ENCODE peak calls at places on chromosomes 11 and 22, in nine cellular contexts. One of them, this sample, is unnamed.

GRCh38 chr11:62787005-62787759 is at the start of gene TMEM179B:
- DNase-seq in GM23338: peak; percentile 100
- DNase-seq in CD8-positive, alpha-beta T cell: peak; percentile 99
- DNase-seq in psoas muscle: peak; percentile 97
- DNase-seq in lung: peak; percentile 99
- DNase-seq in ovary: peak; percentile 96
- DNase-seq in CD8-positive, alpha-beta memory T cell: peak; percentile 97
- DNase-seq in spleen: peak; percentile 99
- DNase-seq in fibroblast of lung: peak; percentile 98
- DNase-seq in this sample: peak; percentile 98

GRCh38 chr11:26901162-26901561 is 92.8 kb upstream of the FIBIN start:
- DNase-seq in psoas muscle: no peak
- DNase-seq in fibroblast of lung: peak; percentile 63
- DNase-seq in CD8-positive, alpha-beta memory T cell: no peak
- DNase-seq in lung: no peak
- DNase-seq in spleen: no peak
- DNase-seq in ovary: no peak
- DNase-seq in GM23338: no peak
- DNase-seq in CD8-positive, alpha-beta T cell: no peak
- DNase-seq in this sample: no peak

GRCh38 chr11:83689062-83689461 is 402.9 kb upstream of the CCDC90B start:
- DNase-seq in ovary: no peak
- DNase-seq in lung: no peak
- DNase-seq in GM23338: no peak
- DNase-seq in CD8-positive, alpha-beta T cell: no peak
- DNase-seq in CD8-positive, alpha-beta memory T cell: no peak
- DNase-seq in psoas muscle: no peak
- DNase-seq in spleen: no peak
- DNase-seq in fibroblast of lung: no peak
- DNase-seq in this sample: no peak

GRCh38 chr22:49266561-49267519 is 560.8 kb downstream of the BRD1 start:
- DNase-seq in psoas muscle: no peak
- DNase-seq in CD8-positive, alpha-beta memory T cell: no peak
- DNase-seq in spleen: no peak
- DNase-seq in CD8-positive, alpha-beta T cell: no peak
- DNase-seq in ovary: no peak
- DNase-seq in GM23338: no peak
- DNase-seq in lung: no peak
- DNase-seq in fibroblast of lung: no peak
- DNase-seq in this sample: no peak

GRCh38 chr11:134317103-134317502 is 14.7 kb upstream of the GLB1L2 start:
- DNase-seq in fibroblast of lung: no peak
- DNase-seq in ovary: no peak
- DNase-seq in CD8-positive, alpha-beta memory T cell: no peak
- DNase-seq in psoas muscle: no peak
- DNase-seq in spleen: no peak
- DNase-seq in GM23338: no peak
- DNase-seq in lung: no peak
- DNase-seq in CD8-positive, alpha-beta T cell: no peak
- DNase-seq in this sample: no peak

GRCh38 chr22:45006873-45007246 is 2.9 kb downstream of the PHF21B start:
- DNase-seq in ovary: peak; percentile 82
- DNase-seq in lung: no peak
- DNase-seq in fibroblast of lung: no peak
- DNase-seq in GM23338: peak; percentile 88
- DNase-seq in psoas muscle: peak; percentile 34
- DNase-seq in CD8-positive, alpha-beta T cell: no peak
- DNase-seq in CD8-positive, alpha-beta memory T cell: no peak
- DNase-seq in spleen: no peak
- DNase-seq in this sample: peak; percentile 33

GRCh38 chr11:120540744-120541143 is 29.2 kb downstream of the GRIK4 start:
- DNase-seq in ovary: no peak
- DNase-seq in psoas muscle: no peak
- DNase-seq in lung: no peak
- DNase-seq in fibroblast of lung: peak; percentile 62
- DNase-seq in CD8-positive, alpha-beta memory T cell: no peak
- DNase-seq in CD8-positive, alpha-beta T cell: no peak
- DNase-seq in GM23338: no peak
- DNase-seq in spleen: no peak
- DNase-seq in this sample: no peak

GRCh38 chr11:92707173-92707619 is 262.3 kb upstream of the MTNR1B start:
- DNase-seq in CD8-positive, alpha-beta T cell: no peak
- DNase-seq in psoas muscle: no peak
- DNase-seq in ovary: no peak
- DNase-seq in GM23338: no peak
- DNase-seq in spleen: no peak
- DNase-seq in CD8-positive, alpha-beta memory T cell: no peak
- DNase-seq in fibroblast of lung: no peak
- DNase-seq in lung: no peak
- DNase-seq in this sample: no peak

GRCh38 chr11:72972541-72973128 is 158.4 kb downstream of the ATG16L2 start:
- DNase-seq in fibroblast of lung: peak; percentile 46
- DNase-seq in spleen: no peak
- DNase-seq in GM23338: no peak
- DNase-seq in ovary: no peak
- DNase-seq in CD8-positive, alpha-beta memory T cell: no peak
- DNase-seq in lung: no peak
- DNase-seq in CD8-positive, alpha-beta T cell: no peak
- DNase-seq in psoas muscle: no peak
- DNase-seq in this sample: no peak

GRCh38 chr11:72969894-72970335 is 155.7 kb downstream of the ATG16L2 start:
- DNase-seq in ovary: no peak
- DNase-seq in psoas muscle: no peak
- DNase-seq in fibroblast of lung: peak; percentile 95
- DNase-seq in CD8-positive, alpha-beta T cell: no peak
- DNase-seq in lung: no peak
- DNase-seq in spleen: no peak
- DNase-seq in GM23338: no peak
- DNase-seq in CD8-positive, alpha-beta memory T cell: no peak
- DNase-seq in this sample: no peak

GRCh38 chr11:72971211-72971610 is 157.0 kb downstream of the ATG16L2 start:
- DNase-seq in CD8-positive, alpha-beta T cell: no peak
- DNase-seq in CD8-positive, alpha-beta memory T cell: no peak
- DNase-seq in spleen: no peak
- DNase-seq in fibroblast of lung: no peak
- DNase-seq in psoas muscle: no peak
- DNase-seq in GM23338: no peak
- DNase-seq in lung: no peak
- DNase-seq in ovary: no peak
- DNase-seq in this sample: no peak

GRCh38 chr11:72970557-72971118 is 156.4 kb downstream of the ATG16L2 start:
- DNase-seq in spleen: no peak
- DNase-seq in CD8-positive, alpha-beta memory T cell: no peak
- DNase-seq in psoas muscle: no peak
- DNase-seq in lung: no peak
- DNase-seq in CD8-positive, alpha-beta T cell: no peak
- DNase-seq in GM23338: no peak
- DNase-seq in fibroblast of lung: peak; percentile 40
- DNase-seq in ovary: no peak
- DNase-seq in this sample: no peak

GRCh38 chr11:72971611-72972010 is 157.4 kb downstream of the ATG16L2 start:
- DNase-seq in fibroblast of lung: no peak
- DNase-seq in psoas muscle: no peak
- DNase-seq in lung: no peak
- DNase-seq in CD8-positive, alpha-beta T cell: no peak
- DNase-seq in GM23338: no peak
- DNase-seq in ovary: no peak
- DNase-seq in CD8-positive, alpha-beta memory T cell: no peak
- DNase-seq in spleen: no peak
- DNase-seq in this sample: no peak
- H3K4me1 ChIP-seq in fibroblast of lung: peaks cover 21% of the 10 kb centered on the region
- H3K4me1 ChIP-seq in psoas muscle: peaks cover 20% of the 10 kb centered on the region
- H3K4me1 ChIP-seq in lung: no peaks in the 10 kb centered on the region
- H3K4me1 ChIP-seq in CD8-positive, alpha-beta T cell: peaks cover 4% of the 10 kb centered on the region
- H3K4me1 ChIP-seq in GM23338: no peaks in the 10 kb centered on the region
- H3K4me1 ChIP-seq in ovary: peaks cover 9% of the 10 kb centered on the region
- H3K4me1 ChIP-seq in CD8-positive, alpha-beta memory T cell: peaks cover 16% of the 10 kb centered on the region
- H3K4me1 ChIP-seq in spleen: peaks cover 66% of the 10 kb centered on the region
- H3K4me1 ChIP-seq in this sample: no peaks in the 10 kb centered on the region

GRCh38 chr11:125332821-125333220 is 163.2 kb downstream of the FEZ1 start:
- DNase-seq in GM23338: no peak
- DNase-seq in psoas muscle: no peak
- DNase-seq in CD8-positive, alpha-beta T cell: no peak
- DNase-seq in lung: no peak
- DNase-seq in fibroblast of lung: no peak
- DNase-seq in spleen: peak; percentile 61
- DNase-seq in CD8-positive, alpha-beta memory T cell: no peak
- DNase-seq in ovary: no peak
- DNase-seq in this sample: no peak
- H3K4me1 ChIP-seq in GM23338: no peaks in the 10 kb centered on the region
- H3K4me1 ChIP-seq in psoas muscle: no peaks in the 10 kb centered on the region
- H3K4me1 ChIP-seq in CD8-positive, alpha-beta T cell: no peaks in the 10 kb centered on the region
- H3K4me1 ChIP-seq in lung: no peaks in the 10 kb centered on the region
- H3K4me1 ChIP-seq in fibroblast of lung: no peaks in the 10 kb centered on the region
- H3K4me1 ChIP-seq in spleen: peaks cover 3% of the 10 kb centered on the region
- H3K4me1 ChIP-seq in CD8-positive, alpha-beta memory T cell: no peaks in the 10 kb centered on the region
- H3K4me1 ChIP-seq in ovary: peaks cover 1% of the 10 kb centered on the region
- H3K4me1 ChIP-seq in this sample: no peaks in the 10 kb centered on the region

GRCh38 chr11:95142431-95142830 is 52.8 kb downstream of the ENDOD1 start:
- DNase-seq in spleen: no peak
- DNase-seq in ovary: no peak
- DNase-seq in CD8-positive, alpha-beta memory T cell: no peak
- DNase-seq in psoas muscle: no peak
- DNase-seq in CD8-positive, alpha-beta T cell: no peak
- DNase-seq in GM23338: no peak
- DNase-seq in lung: no peak
- DNase-seq in fibroblast of lung: no peak
- DNase-seq in this sample: no peak

GRCh38 chr11:95147364-95147905 is 57.8 kb downstream of the ENDOD1 start:
- DNase-seq in spleen: no peak
- DNase-seq in CD8-positive, alpha-beta T cell: no peak
- DNase-seq in ovary: no peak
- DNase-seq in CD8-positive, alpha-beta memory T cell: no peak
- DNase-seq in GM23338: no peak
- DNase-seq in psoas muscle: no peak
- DNase-seq in fibroblast of lung: peak; percentile 93
- DNase-seq in lung: no peak
- DNase-seq in this sample: no peak

GRCh38 chr11:95145430-95146063 is 55.9 kb downstream of the ENDOD1 start:
- DNase-seq in CD8-positive, alpha-beta T cell: no peak
- DNase-seq in GM23338: no peak
- DNase-seq in fibroblast of lung: no peak
- DNase-seq in spleen: no peak
- DNase-seq in CD8-positive, alpha-beta memory T cell: no peak
- DNase-seq in lung: no peak
- DNase-seq in ovary: no peak
- DNase-seq in psoas muscle: no peak
- DNase-seq in this sample: no peak

GRCh38 chr11:95143106-95143681 is 53.5 kb downstream of the ENDOD1 start:
- DNase-seq in spleen: no peak
- DNase-seq in GM23338: no peak
- DNase-seq in psoas muscle: no peak
- DNase-seq in lung: no peak
- DNase-seq in CD8-positive, alpha-beta memory T cell: no peak
- DNase-seq in ovary: no peak
- DNase-seq in fibroblast of lung: peak; percentile 43
- DNase-seq in CD8-positive, alpha-beta T cell: no peak
- DNase-seq in this sample: no peak

DNA sequence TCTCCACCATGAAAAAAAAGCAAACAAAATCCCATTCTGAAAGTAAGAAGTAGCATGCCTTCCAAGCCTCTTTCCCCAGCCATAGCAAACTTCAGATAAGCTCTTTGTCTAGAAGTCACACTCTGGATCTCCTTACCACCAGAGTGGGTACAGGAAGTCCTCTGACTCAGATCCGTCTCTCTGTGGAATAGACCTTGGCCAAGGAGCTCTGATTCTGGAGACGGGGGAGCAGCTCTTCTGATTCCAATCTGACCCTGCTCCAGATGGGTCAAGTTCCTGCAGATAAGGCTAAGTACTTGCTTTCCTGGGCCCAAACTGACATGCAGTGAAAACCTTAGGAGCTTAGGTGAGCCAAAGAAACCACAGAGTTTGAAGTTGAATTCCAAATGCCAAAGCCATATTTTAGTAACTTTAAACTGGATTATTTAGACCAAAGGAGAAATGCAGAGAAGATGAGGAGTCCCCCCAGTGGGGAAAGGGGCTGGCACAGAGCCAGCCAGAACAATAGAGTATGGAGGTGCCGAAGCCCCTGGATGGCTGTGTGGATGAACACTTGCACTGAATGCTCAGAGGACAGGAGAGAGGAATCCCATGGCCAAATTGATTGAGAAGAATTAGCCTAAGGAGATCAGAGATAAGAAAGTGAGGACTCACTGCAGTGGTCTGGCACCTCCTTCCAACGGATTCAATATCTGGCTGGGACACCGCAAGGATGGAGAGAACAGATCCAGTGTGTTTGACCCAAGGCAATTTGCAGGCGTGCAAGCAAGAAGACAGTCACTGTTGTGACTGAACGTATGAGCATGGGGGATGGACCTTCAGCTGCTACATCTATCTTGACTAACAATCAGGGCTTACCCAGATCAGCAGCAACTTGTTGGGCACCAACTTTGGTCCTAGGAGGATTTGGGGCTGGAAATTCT is 54.9 kb downstream of the ENDOD1 start:
- DNase-seq in CD8-positive, alpha-beta T cell: no peak
- DNase-seq in CD8-positive, alpha-beta memory T cell: no peak
- DNase-seq in ovary: no peak
- DNase-seq in lung: no peak
- DNase-seq in psoas muscle: no peak
- DNase-seq in spleen: no peak
- DNase-seq in GM23338: no peak
- DNase-seq in fibroblast of lung: peak; percentile 63
- DNase-seq in this sample: no peak
- H3K4me1 ChIP-seq in CD8-positive, alpha-beta T cell: no peaks in the 10 kb centered on the region
- H3K4me1 ChIP-seq in CD8-positive, alpha-beta memory T cell: no peaks in the 10 kb centered on the region
- H3K4me1 ChIP-seq in ovary: no peaks in the 10 kb centered on the region
- H3K4me1 ChIP-seq in lung: peaks cover 4% of the 10 kb centered on the region
- H3K4me1 ChIP-seq in psoas muscle: peaks cover 24% of the 10 kb centered on the region
- H3K4me1 ChIP-seq in spleen: peaks cover 23% of the 10 kb centered on the region
- H3K4me1 ChIP-seq in GM23338: peaks cover 2% of the 10 kb centered on the region
- H3K4me1 ChIP-seq in fibroblast of lung: peaks cover 9% of the 10 kb centered on the region
- H3K4me1 ChIP-seq in this sample: peaks cover 3% of the 10 kb centered on the region

DNA sequence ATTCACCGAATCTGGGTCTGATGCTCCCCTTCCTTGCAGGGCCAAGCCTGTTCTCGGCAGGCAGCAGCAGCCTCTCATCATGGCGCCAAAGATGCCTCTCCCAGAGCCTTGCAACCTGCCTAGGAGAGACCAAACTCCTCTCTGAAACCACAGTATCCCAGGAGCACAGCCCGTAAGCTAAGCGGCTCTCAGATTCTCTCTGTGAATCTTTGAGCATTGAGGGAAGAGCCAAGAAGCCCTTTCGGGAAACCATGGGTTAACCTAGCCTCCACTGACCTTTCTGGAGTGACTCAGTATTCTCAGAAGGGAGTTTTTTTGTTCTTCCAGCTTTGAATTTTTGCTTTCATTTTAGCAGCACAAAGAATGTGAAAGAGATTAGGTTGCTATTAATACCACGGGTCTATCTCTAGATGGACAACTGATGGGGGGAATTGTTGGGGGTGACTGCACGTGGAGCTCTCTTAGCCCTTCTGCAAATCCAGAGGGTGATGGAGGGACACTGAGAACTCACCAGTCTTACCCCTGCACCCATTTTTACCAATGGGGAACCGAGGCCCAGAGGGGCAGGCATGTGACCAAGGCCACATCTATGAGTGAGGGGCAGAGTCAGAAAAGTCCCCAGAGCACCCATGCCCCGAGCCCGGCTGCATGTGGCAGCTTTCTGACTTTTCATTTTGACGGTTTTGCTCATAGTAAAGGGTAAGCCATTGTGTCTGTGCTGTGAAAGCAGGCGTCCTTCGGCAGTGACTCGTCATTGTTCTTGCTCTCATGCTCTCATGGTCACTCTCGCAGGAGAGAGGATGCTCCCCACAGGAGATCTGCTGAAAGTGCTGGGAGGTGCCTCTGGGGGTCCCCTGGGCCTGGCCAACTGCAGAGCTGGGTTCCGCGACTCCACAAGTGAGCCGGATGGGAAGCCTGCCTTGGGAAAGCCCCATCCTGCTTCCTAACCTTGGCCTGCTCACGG is 36.0 kb downstream of the IRAG1 start:
- DNase-seq in ovary: peak; percentile 53
- DNase-seq in psoas muscle: no peak
- DNase-seq in CD8-positive, alpha-beta T cell: no peak
- DNase-seq in fibroblast of lung: peak; percentile 86
- DNase-seq in spleen: no peak
- DNase-seq in GM23338: peak; percentile 14
- DNase-seq in lung: no peak
- DNase-seq in CD8-positive, alpha-beta memory T cell: no peak
- DNase-seq in this sample: no peak
- H3K4me1 ChIP-seq in ovary: peaks cover 39% of the 10 kb centered on the region
- H3K4me1 ChIP-seq in psoas muscle: peaks cover 29% of the 10 kb centered on the region
- H3K4me1 ChIP-seq in CD8-positive, alpha-beta T cell: no peaks in the 10 kb centered on the region
- H3K4me1 ChIP-seq in fibroblast of lung: peaks cover 48% of the 10 kb centered on the region
- H3K4me1 ChIP-seq in spleen: peaks cover 75% of the 10 kb centered on the region
- H3K4me1 ChIP-seq in GM23338: no peaks in the 10 kb centered on the region
- H3K4me1 ChIP-seq in lung: peaks cover 35% of the 10 kb centered on the region
- H3K4me1 ChIP-seq in CD8-positive, alpha-beta memory T cell: no peaks in the 10 kb centered on the region
- H3K4me1 ChIP-seq in this sample: no peaks in the 10 kb centered on the region

This sample was measured in breast epithelium.